ENCODE peak calls at places on chromosome 2, in seven cellular contexts. One of them, this sample, is unnamed.

GRCh38 chr2:233116946-233117345 is 56.8 kb downstream of the INPP5D start:
- DNase-seq in IMR-90: no peak
- DNase-seq in H9: no peak
- DNase-seq in neuronal stem cell: no peak
- DNase-seq in mesenchymal stem cell: no peak
- DNase-seq in trophoblast cell: no peak
- DNase-seq in H1: no peak
- DNase-seq in this sample: no peak

GRCh38 chr2:189102735-189103134 is 76.8 kb downstream of the COL5A2 start:
- DNase-seq in IMR-90: no peak
- DNase-seq in H9: no peak
- DNase-seq in neuronal stem cell: no peak
- DNase-seq in mesenchymal stem cell: no peak
- DNase-seq in trophoblast cell: no peak
- DNase-seq in H1: no peak
- DNase-seq in this sample: no peak

GRCh38 chr2:72605836-72606442 is 219.9 kb downstream of the EXOC6B start:
- DNase-seq in IMR-90: peak; percentile 39
- DNase-seq in H9: no peak
- DNase-seq in neuronal stem cell: no peak
- DNase-seq in mesenchymal stem cell: peak; percentile 27
- DNase-seq in trophoblast cell: no peak
- DNase-seq in H1: no peak
- DNase-seq in this sample: peak; percentile 5

GRCh38 chr2:143261986-143262784 is 133.0 kb downstream of the ARHGAP15 start:
- DNase-seq in IMR-90: peak; percentile 27
- DNase-seq in H9: no peak
- DNase-seq in neuronal stem cell: no peak
- DNase-seq in mesenchymal stem cell: no peak
- DNase-seq in trophoblast cell: no peak
- DNase-seq in H1: no peak
- DNase-seq in this sample: peak; percentile 16

GRCh38 chr2:61832183-61832841 is 21.5 kb downstream of the FAM161A start:
- DNase-seq in IMR-90: no peak
- DNase-seq in H9: no peak
- DNase-seq in neuronal stem cell: no peak
- DNase-seq in mesenchymal stem cell: no peak
- DNase-seq in trophoblast cell: no peak
- DNase-seq in H1: no peak
- DNase-seq in this sample: no peak

GRCh38 chr2:133792223-133792622 is 224.0 kb upstream of the NCKAP5 start:
- DNase-seq in IMR-90: no peak
- DNase-seq in H9: no peak
- DNase-seq in neuronal stem cell: no peak
- DNase-seq in mesenchymal stem cell: no peak
- DNase-seq in trophoblast cell: no peak
- DNase-seq in H1: no peak
- DNase-seq in this sample: no peak

GRCh38 chr2:173574304-173574703 is 219.6 kb downstream of the CDCA7 start:
- DNase-seq in IMR-90: no peak
- DNase-seq in H9: no peak
- DNase-seq in neuronal stem cell: no peak
- DNase-seq in mesenchymal stem cell: no peak
- DNase-seq in trophoblast cell: no peak
- DNase-seq in H1: no peak
- DNase-seq in this sample: no peak

GRCh38 chr2:238174701-238175100 is 15.9 kb downstream of the ERFE start:
- DNase-seq in IMR-90: no peak
- DNase-seq in H9: no peak
- DNase-seq in neuronal stem cell: no peak
- DNase-seq in mesenchymal stem cell: no peak
- DNase-seq in trophoblast cell: no peak
- DNase-seq in H1: no peak
- DNase-seq in this sample: no peak

GRCh38 chr2:171583566-171583965 is 61.3 kb downstream of the CYBRD1 start:
- DNase-seq in IMR-90: no peak
- DNase-seq in H9: no peak
- DNase-seq in neuronal stem cell: no peak
- DNase-seq in mesenchymal stem cell: no peak
- DNase-seq in trophoblast cell: no peak
- DNase-seq in H1: no peak
- DNase-seq in this sample: no peak

GRCh38 chr2:227228061-227228667 is 63.7 kb downstream of the COL4A3 start:
- DNase-seq in IMR-90: no peak
- DNase-seq in H9: no peak
- DNase-seq in neuronal stem cell: no peak
- DNase-seq in mesenchymal stem cell: no peak
- DNase-seq in trophoblast cell: no peak
- DNase-seq in H1: no peak
- DNase-seq in this sample: no peak

GRCh38 chr2:136117391-136117841 is 533 bp downstream of the CXCR4 start:
- DNase-seq in IMR-90: peak; percentile 26
- DNase-seq in H9: peak; percentile 47
- DNase-seq in neuronal stem cell: peak; percentile 61
- DNase-seq in mesenchymal stem cell: peak; percentile 34
- DNase-seq in trophoblast cell: no peak
- DNase-seq in H1: no peak
- DNase-seq in this sample: peak; percentile 36

GRCh38 chr2:80496770-80497169 is 192.2 kb upstream of the LRRTM1 start:
- DNase-seq in IMR-90: peak; percentile 80
- DNase-seq in H9: no peak
- DNase-seq in neuronal stem cell: no peak
- DNase-seq in mesenchymal stem cell: peak; percentile 63
- DNase-seq in trophoblast cell: no peak
- DNase-seq in H1: no peak
- DNase-seq in this sample: no peak

GRCh38 chr2:188897096-188897495 is 77.1 kb upstream of the COL3A1 start:
- DNase-seq in IMR-90: peak; percentile 65
- DNase-seq in H9: no peak
- DNase-seq in neuronal stem cell: no peak
- DNase-seq in mesenchymal stem cell: no peak
- DNase-seq in trophoblast cell: no peak
- DNase-seq in H1: no peak
- DNase-seq in this sample: no peak

GRCh38 chr2:66717491-66717890 is 282.6 kb downstream of the MEIS1 start:
- DNase-seq in IMR-90: peak; percentile 71
- DNase-seq in H9: no peak
- DNase-seq in neuronal stem cell: no peak
- DNase-seq in mesenchymal stem cell: peak; percentile 19
- DNase-seq in trophoblast cell: no peak
- DNase-seq in H1: no peak
- DNase-seq in this sample: no peak

GRCh38 chr2:58620127-58620526 is 379.0 kb upstream of the FANCL start:
- DNase-seq in IMR-90: peak; percentile 6
- DNase-seq in H9: no peak
- DNase-seq in neuronal stem cell: no peak
- DNase-seq in mesenchymal stem cell: no peak
- DNase-seq in trophoblast cell: no peak
- DNase-seq in H1: no peak
- DNase-seq in this sample: no peak

GRCh38 chr2:229363126-229363814 is 92.2 kb upstream of the PID1 start:
- DNase-seq in IMR-90: no peak
- DNase-seq in H9: no peak
- DNase-seq in neuronal stem cell: no peak
- DNase-seq in mesenchymal stem cell: no peak
- DNase-seq in trophoblast cell: no peak
- DNase-seq in H1: no peak
- DNase-seq in this sample: no peak

GRCh38 chr2:17538022-17538843 is 2.3 kb upstream of the VSNL1 start:
- DNase-seq in IMR-90: peak; percentile 20
- DNase-seq in H9: peak; percentile 58
- DNase-seq in neuronal stem cell: no peak
- DNase-seq in mesenchymal stem cell: peak; percentile 66
- DNase-seq in trophoblast cell: no peak
- DNase-seq in H1: no peak
- DNase-seq in this sample: peak; percentile 61

GRCh38 chr2:172667926-172668325 is 67.7 kb upstream of the RAPGEF4 start:
- DNase-seq in IMR-90: peak; percentile 66
- DNase-seq in H9: no peak
- DNase-seq in neuronal stem cell: no peak
- DNase-seq in mesenchymal stem cell: no peak
- DNase-seq in trophoblast cell: no peak
- DNase-seq in H1: no peak
- DNase-seq in this sample: no peak

GRCh38 chr2:77512521-77512920 is 9.7 kb downstream of the LRRTM4 start:
- DNase-seq in IMR-90: no peak
- DNase-seq in H9: no peak
- DNase-seq in neuronal stem cell: no peak
- DNase-seq in mesenchymal stem cell: peak; percentile 59
- DNase-seq in trophoblast cell: no peak
- DNase-seq in H1: no peak
- DNase-seq in this sample: no peak

GRCh38 chr2:27042159-27042661 is 9.3 kb upstream of the AGBL5 start:
- DNase-seq in IMR-90: no peak
- DNase-seq in H9: no peak
- DNase-seq in neuronal stem cell: no peak
- DNase-seq in mesenchymal stem cell: no peak
- DNase-seq in trophoblast cell: no peak
- DNase-seq in H1: no peak
- DNase-seq in this sample: no peak

GRCh38 chr2:234258562-234259141 is 208.2 kb downstream of the SPP2 start:
- DNase-seq in IMR-90: peak; percentile 86
- DNase-seq in H9: no peak
- DNase-seq in neuronal stem cell: no peak
- DNase-seq in mesenchymal stem cell: peak; percentile 88
- DNase-seq in trophoblast cell: peak; percentile 65
- DNase-seq in H1: no peak
- DNase-seq in this sample: peak; percentile 8

GRCh38 chr2:159137511-159138101 is 148.9 kb downstream of the WDSUB1 start:
- DNase-seq in IMR-90: no peak
- DNase-seq in H9: no peak
- DNase-seq in neuronal stem cell: no peak
- DNase-seq in mesenchymal stem cell: no peak
- DNase-seq in trophoblast cell: no peak
- DNase-seq in H1: no peak
- DNase-seq in this sample: no peak

GRCh38 chr2:65161551-65162100 is 31.7 kb upstream of the RAB1A start:
- DNase-seq in IMR-90: no peak
- DNase-seq in H9: no peak
- DNase-seq in neuronal stem cell: peak; percentile 5
- DNase-seq in mesenchymal stem cell: no peak
- DNase-seq in trophoblast cell: no peak
- DNase-seq in H1: no peak
- DNase-seq in this sample: peak; percentile 32

GRCh38 chr2:220891405-220891804 is 680.7 kb downstream of the EPHA4 start:
- DNase-seq in IMR-90: peak; percentile 91
- DNase-seq in H9: no peak
- DNase-seq in neuronal stem cell: peak; percentile 36
- DNase-seq in mesenchymal stem cell: peak; percentile 77
- DNase-seq in trophoblast cell: no peak
- DNase-seq in H1: no peak
- DNase-seq in this sample: peak; percentile 97

GRCh38 chr2:70431948-70432347 is 121.7 kb downstream of the TGFA start:
- DNase-seq in IMR-90: no peak
- DNase-seq in H9: no peak
- DNase-seq in neuronal stem cell: no peak
- DNase-seq in mesenchymal stem cell: no peak
- DNase-seq in trophoblast cell: no peak
- DNase-seq in H1: no peak
- DNase-seq in this sample: peak; percentile 14

GRCh38 chr2:151374426-151374825 is 17.0 kb downstream of the TNFAIP6 start:
- DNase-seq in IMR-90: peak; percentile 91
- DNase-seq in H9: no peak
- DNase-seq in neuronal stem cell: no peak
- DNase-seq in mesenchymal stem cell: peak; percentile 85
- DNase-seq in trophoblast cell: no peak
- DNase-seq in H1: no peak
- DNase-seq in this sample: no peak
- H4K8ac ChIP-seq in IMR-90: no peak overlapping the region
- H4K8ac ChIP-seq in H9: no peak overlapping the region
- H4K8ac ChIP-seq in neuronal stem cell: no peak overlapping the region
- H4K8ac ChIP-seq in mesenchymal stem cell: no peak overlapping the region
- H4K8ac ChIP-seq in trophoblast cell: no peak overlapping the region
- H4K8ac ChIP-seq in H1: no peak overlapping the region
- H4K8ac ChIP-seq in this sample: no peak overlapping the region

DNA sequence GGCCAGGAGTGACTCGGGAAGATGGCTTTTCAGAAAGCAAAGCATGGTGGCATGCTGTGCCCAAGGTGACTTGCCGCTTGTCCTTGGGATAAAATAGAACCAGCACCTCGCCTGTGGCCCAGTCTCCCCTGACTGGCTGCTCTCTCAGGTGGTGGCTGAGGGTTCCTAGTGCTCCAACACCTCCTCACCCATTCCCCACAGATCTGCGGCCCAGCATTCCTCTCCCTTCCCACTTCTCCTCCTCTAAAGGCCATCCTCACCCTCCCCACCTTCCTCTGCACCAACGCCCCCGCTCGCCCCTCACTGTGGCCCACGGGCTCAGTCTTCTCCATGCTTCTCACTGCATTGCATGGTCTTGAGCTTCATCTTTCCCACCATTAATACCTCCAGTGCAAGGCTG is 132.4 kb downstream of the PXDN start:
- DNase-seq in IMR-90: no peak
- DNase-seq in H9: no peak
- DNase-seq in neuronal stem cell: no peak
- DNase-seq in mesenchymal stem cell: no peak
- DNase-seq in trophoblast cell: no peak
- DNase-seq in H1: no peak
- DNase-seq in this sample: no peak
- H3K4me1 ChIP-seq in IMR-90: peaks cover 6% of the 10 kb centered on the region
- H3K4me1 ChIP-seq in H9: peaks cover 11% of the 10 kb centered on the region
- H3K4me1 ChIP-seq in neuronal stem cell: peaks cover 4% of the 10 kb centered on the region
- H3K4me1 ChIP-seq in mesenchymal stem cell: peaks cover 24% of the 10 kb centered on the region
- H3K4me1 ChIP-seq in trophoblast cell: no peaks in the 10 kb centered on the region
- H3K4me1 ChIP-seq in H1: peaks cover 12% of the 10 kb centered on the region
- H3K4me1 ChIP-seq in this sample: peaks cover 8% of the 10 kb centered on the region

DNA sequence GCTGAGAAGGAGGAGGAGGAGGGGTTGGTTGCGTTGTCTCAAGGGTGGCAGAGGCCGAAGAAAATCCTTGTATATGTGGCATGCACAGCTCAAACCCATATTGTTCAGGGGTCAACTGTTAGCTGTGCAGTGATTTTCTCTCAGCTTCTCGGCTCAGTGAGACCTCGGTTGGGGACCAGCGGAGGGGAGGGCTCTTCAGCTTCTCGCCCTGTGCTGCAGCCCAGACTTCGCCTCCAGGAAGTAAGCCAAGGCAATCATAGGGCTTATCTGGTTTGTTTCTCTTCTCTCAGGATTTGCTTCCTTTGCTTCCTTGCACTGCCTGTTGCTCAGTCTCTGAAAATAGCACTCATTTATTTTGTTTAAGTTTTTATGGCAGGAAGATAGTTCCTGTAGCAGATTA is 85.5 kb downstream of the SOWAHC start:
- DNase-seq in IMR-90: no peak
- DNase-seq in H9: no peak
- DNase-seq in neuronal stem cell: no peak
- DNase-seq in mesenchymal stem cell: peak; percentile 53
- DNase-seq in trophoblast cell: no peak
- DNase-seq in H1: no peak
- DNase-seq in this sample: peak; percentile 78
- H4K8ac ChIP-seq in IMR-90: no peak overlapping the region
- H4K8ac ChIP-seq in H9: no peak overlapping the region
- H4K8ac ChIP-seq in neuronal stem cell: no peak overlapping the region
- H4K8ac ChIP-seq in mesenchymal stem cell: peak overlapping the region; percentile 80
- H4K8ac ChIP-seq in trophoblast cell: peak overlapping the region; percentile 44
- H4K8ac ChIP-seq in H1: no peak overlapping the region
- H4K8ac ChIP-seq in this sample: no peak overlapping the region

DNA sequence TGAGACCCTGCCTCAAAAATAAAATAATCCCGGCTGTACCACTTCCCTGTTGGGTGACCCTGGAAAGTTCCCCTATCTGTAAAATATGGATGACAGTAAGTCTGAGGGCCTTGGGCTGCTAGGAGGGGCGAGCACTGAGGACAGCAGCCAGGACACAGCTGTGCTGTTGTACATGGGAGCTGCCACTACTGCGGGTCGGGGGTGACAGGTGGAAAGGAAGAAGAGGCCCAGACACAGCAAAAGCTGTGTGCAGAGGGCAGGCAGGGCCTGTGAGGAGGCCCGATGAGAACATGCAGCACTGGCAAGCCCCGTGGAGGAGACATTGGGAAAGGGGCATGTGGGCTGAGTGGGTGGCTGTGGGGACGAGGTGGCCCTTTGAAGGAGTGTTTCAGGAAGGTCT is 28.8 kb upstream of the SEMA4C start:
- DNase-seq in IMR-90: no peak
- DNase-seq in H9: no peak
- DNase-seq in neuronal stem cell: no peak
- DNase-seq in mesenchymal stem cell: no peak
- DNase-seq in trophoblast cell: no peak
- DNase-seq in H1: no peak
- DNase-seq in this sample: no peak
- H3K4me1 ChIP-seq in IMR-90: peaks cover 3% of the 10 kb centered on the region
- H3K4me1 ChIP-seq in H9: peaks cover 4% of the 10 kb centered on the region
- H3K4me1 ChIP-seq in neuronal stem cell: peaks cover 4% of the 10 kb centered on the region
- H3K4me1 ChIP-seq in mesenchymal stem cell: peaks cover 8% of the 10 kb centered on the region
- H3K4me1 ChIP-seq in trophoblast cell: peaks cover 18% of the 10 kb centered on the region
- H3K4me1 ChIP-seq in H1: no peaks in the 10 kb centered on the region
- H3K4me1 ChIP-seq in this sample: no peaks in the 10 kb centered on the region

This sample was measured in mesendoderm.